ENCODE peak calls at places on chromosomes 12 and 14, in seven cellular contexts. A is fibroblast of lung, X is neural progenitor cell, Q is AG09309, N is fibroblast of pulmonary artery, I is astrocyte of the spinal cord, W is AG04450. O is an unnamed sample.

GRCh38 chr14:50778757-50779483 is 52.0 kb downstream of the NIN start:
- DNase-seq in A (peak), X (no peak), Q (no peak), N (no peak), I (no peak), W (no peak), O (peak)

GRCh38 chr14:80395031-80395430 is 183.7 kb upstream of the DIO2 start:
- DNase-seq in A (no peak), X (no peak), Q (peak), N (no peak), I (no peak), W (no peak), O (no peak)

GRCh38 chr14:93648440-93649168 is 139.7 kb downstream of the PRIMA1 start:
- DNase-seq in A (no peak), X (peak), Q (no peak), N (no peak), I (no peak), W (no peak), O (peak)

GRCh38 chr12:21296348-21296747 is 38.4 kb downstream of the SLCO1A2 start:
- DNase-seq in A (no peak), X (no peak), Q (no peak), N (no peak), I (no peak), W (no peak), O (no peak)

GRCh38 chr14:103749452-103749851 is 33.8 kb downstream of the ZFYVE21 start:
- DNase-seq in A (no peak), X (no peak), Q (no peak), N (no peak), I (no peak), W (no peak), O (no peak)

GRCh38 chr14:73759183-73759713 is 45.1 kb upstream of the PNMA1 start:
- DNase-seq in A (peak), X (peak), Q (no peak), N (peak), I (peak), W (no peak), O (no peak)

GRCh38 chr12:57309420-57309819 is 58.4 kb upstream of the STAC3 start:
- DNase-seq in A (peak), X (no peak), Q (peak), N (peak), I (peak), W (no peak), O (peak)

GRCh38 chr12:120742207-120742536 is 16.5 kb downstream of the ACADS start:
- DNase-seq in A (no peak), X (no peak), Q (no peak), N (no peak), I (no peak), W (no peak), O (no peak)

GRCh38 chr14:74557691-74558090 is 54.3 kb downstream of the LTBP2 start:
- DNase-seq in A (no peak), X (no peak), Q (no peak), N (no peak), I (no peak), W (no peak), O (no peak)

GRCh38 chr14:90275820-90276219 is 19.5 kb downstream of the PSMC1 start:
- DNase-seq in A (no peak), X (no peak), Q (no peak), N (peak), I (peak), W (no peak), O (no peak)

GRCh38 chr12:26106347-26106746 is 18.5 kb downstream of the BHLHE41 start:
- DNase-seq in A (no peak), X (no peak), Q (no peak), N (no peak), I (no peak), W (no peak), O (no peak)

GRCh38 chr14:50943943-50944646 is at the start of gene PYGL:
- DNase-seq in A (peak), X (peak), Q (no peak), N (peak), I (peak), W (no peak), O (peak)

GRCh38 chr14:105439710-105440553 is 20.3 kb downstream of the MTA1 start:
- DNase-seq in A (no peak), X (no peak), Q (no peak), N (no peak), I (no peak), W (no peak), O (no peak)

GRCh38 chr14:94673071-94673470 is 60.9 kb downstream of the SERPINA3 start:
- DNase-seq in A (no peak), X (no peak), Q (no peak), N (no peak), I (no peak), W (no peak), O (no peak)

GRCh38 chr14:22813145-22813544 is 2.1 kb downstream of the SLC7A7 start:
- DNase-seq in A (no peak), X (no peak), Q (no peak), N (no peak), I (no peak), W (no peak), O (no peak)

GRCh38 chr12:12441891-12442461 is 85.1 kb downstream of the BORCS5 start:
- DNase-seq in A (no peak), X (no peak), Q (no peak), N (peak), I (peak), W (no peak), O (no peak)

GRCh38 chr14:43795600-43796228 is 711.4 kb downstream of the FSCB start:
- DNase-seq in A (peak), X (no peak), Q (no peak), N (peak), I (peak), W (no peak), O (no peak)
- TF ChIP-seq CTCF in A (peak), X (peak), Q (no peak), N (peak), I (peak), W (peak), O (no peak)

GRCh38 chr14:38124496-38124895 is 83.2 kb upstream of the SSTR1 start:
- DNase-seq in A (no peak), X (no peak), Q (no peak), N (no peak), I (no peak), W (no peak), O (no peak)

GRCh38 chr14:38125484-38125912 is 82.2 kb upstream of the SSTR1 start:
- DNase-seq in A (no peak), X (no peak), Q (no peak), N (no peak), I (no peak), W (no peak), O (no peak)

GRCh38 chr14:38122241-38122640 is 85.5 kb upstream of the SSTR1 start:
- DNase-seq in A (no peak), X (no peak), Q (no peak), N (no peak), I (no peak), W (no peak), O (no peak)

GRCh38 chr14:38120109-38120508 is 87.6 kb upstream of the SSTR1 start:
- DNase-seq in A (no peak), X (no peak), Q (no peak), N (no peak), I (no peak), W (no peak), O (no peak)

DNA sequence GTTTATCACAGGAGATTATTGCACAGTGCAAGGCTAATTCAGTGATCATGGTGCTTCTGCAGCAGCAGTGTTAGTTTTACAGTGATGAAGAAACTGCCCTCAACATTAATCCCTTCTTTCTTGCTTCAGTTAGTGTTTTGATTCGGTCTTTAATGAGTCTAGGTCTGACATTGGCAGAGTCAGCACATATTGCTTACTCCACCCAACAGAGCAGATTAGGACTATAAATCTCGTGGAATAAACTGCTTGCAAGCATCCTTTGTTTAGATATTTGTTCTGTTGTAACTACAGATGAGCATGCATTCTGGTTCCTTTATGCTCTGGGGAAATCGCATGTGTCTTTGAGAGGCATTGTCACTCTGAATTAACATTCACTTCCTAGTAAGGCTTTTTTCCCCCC is 86.4 kb upstream of the SSTR1 start:
- DNase-seq in A (peak), X (no peak), Q (no peak), N (no peak), I (no peak), W (no peak), O (no peak)
- TF ChIP-seq CTCF in A (no peak), X (no peak), Q (no peak), N (no peak), I (no peak), W (no peak), O (no peak)

GRCh38 chr14:33525626-33526025 is 425.2 kb downstream of the EGLN3 start:
- DNase-seq in A (peak), X (no peak), Q (no peak), N (peak), I (peak), W (no peak), O (no peak)
- TF ChIP-seq CTCF in A (no peak), X (no peak), Q (no peak), N (no peak), I (no peak), W (no peak), O (no peak)

DNA sequence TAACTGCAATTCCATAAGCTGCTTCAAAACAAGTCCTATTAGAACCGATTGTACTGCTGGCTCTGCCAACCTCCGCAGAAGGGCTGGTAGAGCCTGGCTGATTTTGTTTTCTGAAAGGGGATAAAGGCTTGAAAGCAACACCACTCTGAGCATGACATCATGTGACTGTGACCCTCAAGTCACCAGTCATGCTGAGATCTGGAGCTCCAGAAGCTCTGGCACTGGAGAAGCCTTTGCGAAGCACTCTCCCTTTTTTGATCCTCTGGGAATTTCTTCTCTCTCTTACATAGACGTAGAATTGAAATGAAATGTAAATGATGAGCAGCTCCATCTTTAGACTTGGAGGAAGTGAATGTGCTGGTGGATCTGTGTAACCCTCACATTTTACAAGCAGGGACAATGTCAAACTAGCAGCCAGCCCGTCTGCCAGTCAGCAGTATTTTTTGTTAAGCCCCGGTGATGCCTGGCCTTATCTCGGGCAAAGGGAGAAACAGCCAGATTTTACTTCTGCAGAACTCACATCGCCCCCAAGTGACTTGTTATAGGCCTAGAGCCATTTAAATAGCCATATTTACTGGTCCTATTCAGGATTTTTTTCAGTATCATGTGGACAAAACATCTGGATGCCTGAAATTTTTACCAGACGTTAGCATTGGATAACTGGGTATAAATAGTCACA is 112.1 kb upstream of the NPAS3 start:
- DNase-seq in A (peak), X (peak), Q (no peak), N (peak), I (peak), W (no peak), O (no peak)
- TF ChIP-seq CTCF in A (peak), X (peak), Q (peak), N (peak), I (peak), W (peak), O (no peak)

DNA sequence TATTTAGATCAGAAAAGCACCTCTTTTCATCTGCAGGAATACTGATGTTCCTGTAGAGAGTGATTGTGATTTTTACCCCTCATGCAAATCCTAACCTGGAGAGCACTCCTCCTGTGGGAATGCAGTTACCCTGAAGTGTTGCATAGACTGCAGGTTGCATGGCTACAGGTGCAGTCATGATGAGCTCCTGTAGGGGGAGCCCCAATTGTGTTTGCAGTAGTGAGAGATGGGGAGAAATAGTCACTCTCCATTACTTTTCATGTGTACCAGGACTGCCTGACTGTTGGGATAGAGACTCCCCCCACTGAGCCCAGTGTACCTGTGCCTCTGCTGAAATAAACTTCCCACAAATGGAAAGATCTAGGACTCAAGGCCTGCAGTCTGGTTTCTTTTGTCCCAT is 1086.5 kb downstream of the SLC6A15 start:
- DNase-seq in A (peak), X (peak), Q (no peak), N (peak), I (peak), W (no peak), O (peak)
- TF ChIP-seq CTCF in A (peak), X (peak), Q (peak), N (peak), I (peak), W (peak), O (peak)

GRCh38 chr12:118052324-118053070 is 8.5 kb downstream of the WSB2 start:
- DNase-seq in A (peak), X (no peak), Q (peak), N (peak), I (peak), W (peak), O (peak)
- TF ChIP-seq CTCF in A (no peak), X (no peak), Q (no peak), N (no peak), I (no peak), W (no peak), O (no peak)

DNA sequence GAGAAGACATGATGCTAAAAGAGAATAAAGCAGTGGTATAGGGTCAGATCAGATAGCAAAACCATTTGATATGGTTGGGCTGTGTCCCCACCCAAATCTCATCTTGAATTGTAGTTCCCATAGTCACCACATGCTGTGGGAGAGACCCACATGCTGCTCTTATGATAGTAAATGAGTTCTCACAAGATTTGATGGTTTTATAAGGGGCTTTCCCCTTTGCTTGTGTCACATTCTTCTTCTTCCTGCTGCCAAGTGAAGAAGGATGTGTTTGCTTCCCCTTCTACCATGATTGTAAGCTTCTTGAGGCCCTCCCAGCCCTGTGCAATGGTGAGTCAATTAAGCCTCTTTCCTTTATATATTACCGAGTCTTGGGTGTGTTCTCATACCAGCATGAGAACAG is 49.4 kb downstream of the SLC16A7 start:
- DNase-seq in A (no peak), X (no peak), Q (no peak), N (no peak), I (no peak), W (no peak), O (no peak)
- TF ChIP-seq CTCF in A (no peak), X (no peak), Q (no peak), N (no peak), I (no peak), W (no peak), O (no peak)